ENCODE peak calls at places on chromosomes 7 and 10, in ten cellular contexts. One of them, this sample, is unnamed.

GRCh38 chr10:78210548-78210947 is 176.9 kb downstream of the RPS24 start:
- DNase-seq in activated CD8-positive, alpha-beta memory T cell treated with anti-CD3 and anti-CD28 coated beads for 48 hours: no peak
- DNase-seq in GM04503: no peak
- DNase-seq in SJSA1: no peak
- DNase-seq in adrenal gland: no peak
- DNase-seq in activated naive CD4-positive, alpha-beta T cell treated with anti-CD3 and anti-CD28 coated beads, Interleukin-2, amount 50 U/mL, for 72 hours: no peak
- DNase-seq in heart right ventricle: no peak
- DNase-seq in T-helper 2 cell: no peak
- DNase-seq in NCI-H1930: no peak
- DNase-seq in activated CD4-positive, CD25-positive, alpha-beta regulatory T cell treated with anti-CD3 and anti-CD28 coated beads, Interleukin-2, amount 50 U/mL, for 16 hours: no peak
- DNase-seq in this sample: no peak

GRCh38 chr7:100489824-100490223 is 6.1 kb downstream of the NYAP1 start:
- DNase-seq in T-helper 2 cell: no peak
- DNase-seq in GM04503: peak; percentile 51
- DNase-seq in activated naive CD4-positive, alpha-beta T cell treated with anti-CD3 and anti-CD28 coated beads, Interleukin-2, amount 50 U/mL, for 72 hours: no peak
- DNase-seq in activated CD8-positive, alpha-beta memory T cell treated with anti-CD3 and anti-CD28 coated beads for 48 hours: no peak
- DNase-seq in SJSA1: peak; percentile 42
- DNase-seq in adrenal gland: no peak
- DNase-seq in heart right ventricle: no peak
- DNase-seq in NCI-H1930: peak; percentile 95
- DNase-seq in activated CD4-positive, CD25-positive, alpha-beta regulatory T cell treated with anti-CD3 and anti-CD28 coated beads, Interleukin-2, amount 50 U/mL, for 16 hours: no peak
- DNase-seq in this sample: peak; percentile 59

GRCh38 chr7:20624666-20625385 is 9.4 kb downstream of the ABCB5 start:
- DNase-seq in T-helper 2 cell: no peak
- DNase-seq in activated CD8-positive, alpha-beta memory T cell treated with anti-CD3 and anti-CD28 coated beads for 48 hours: no peak
- DNase-seq in NCI-H1930: no peak
- DNase-seq in activated naive CD4-positive, alpha-beta T cell treated with anti-CD3 and anti-CD28 coated beads, Interleukin-2, amount 50 U/mL, for 72 hours: no peak
- DNase-seq in GM04503: no peak
- DNase-seq in activated CD4-positive, CD25-positive, alpha-beta regulatory T cell treated with anti-CD3 and anti-CD28 coated beads, Interleukin-2, amount 50 U/mL, for 16 hours: no peak
- DNase-seq in adrenal gland: no peak
- DNase-seq in SJSA1: no peak
- DNase-seq in heart right ventricle: no peak
- DNase-seq in this sample: no peak

GRCh38 chr7:44531421-44532380 is 9.4 kb downstream of the NPC1L1 start:
- DNase-seq in activated naive CD4-positive, alpha-beta T cell treated with anti-CD3 and anti-CD28 coated beads, Interleukin-2, amount 50 U/mL, for 72 hours: no peak
- DNase-seq in NCI-H1930: no peak
- DNase-seq in activated CD4-positive, CD25-positive, alpha-beta regulatory T cell treated with anti-CD3 and anti-CD28 coated beads, Interleukin-2, amount 50 U/mL, for 16 hours: no peak
- DNase-seq in SJSA1: no peak
- DNase-seq in T-helper 2 cell: no peak
- DNase-seq in GM04503: no peak
- DNase-seq in activated CD8-positive, alpha-beta memory T cell treated with anti-CD3 and anti-CD28 coated beads for 48 hours: no peak
- DNase-seq in adrenal gland: no peak
- DNase-seq in heart right ventricle: no peak
- DNase-seq in this sample: no peak

GRCh38 chr10:74822101-74822500 is 4.3 kb upstream of the KAT6B start:
- DNase-seq in activated naive CD4-positive, alpha-beta T cell treated with anti-CD3 and anti-CD28 coated beads, Interleukin-2, amount 50 U/mL, for 72 hours: no peak
- DNase-seq in SJSA1: no peak
- DNase-seq in T-helper 2 cell: no peak
- DNase-seq in heart right ventricle: no peak
- DNase-seq in activated CD4-positive, CD25-positive, alpha-beta regulatory T cell treated with anti-CD3 and anti-CD28 coated beads, Interleukin-2, amount 50 U/mL, for 16 hours: no peak
- DNase-seq in adrenal gland: no peak
- DNase-seq in activated CD8-positive, alpha-beta memory T cell treated with anti-CD3 and anti-CD28 coated beads for 48 hours: no peak
- DNase-seq in GM04503: no peak
- DNase-seq in NCI-H1930: no peak
- DNase-seq in this sample: no peak

GRCh38 chr10:74081192-74081803 is 69.3 kb downstream of the AP3M1 start:
- DNase-seq in NCI-H1930: peak; percentile 11
- DNase-seq in activated CD4-positive, CD25-positive, alpha-beta regulatory T cell treated with anti-CD3 and anti-CD28 coated beads, Interleukin-2, amount 50 U/mL, for 16 hours: no peak
- DNase-seq in heart right ventricle: no peak
- DNase-seq in SJSA1: peak; percentile 48
- DNase-seq in T-helper 2 cell: no peak
- DNase-seq in activated naive CD4-positive, alpha-beta T cell treated with anti-CD3 and anti-CD28 coated beads, Interleukin-2, amount 50 U/mL, for 72 hours: peak; percentile 26
- DNase-seq in adrenal gland: peak; percentile 24
- DNase-seq in GM04503: no peak
- DNase-seq in activated CD8-positive, alpha-beta memory T cell treated with anti-CD3 and anti-CD28 coated beads for 48 hours: no peak
- DNase-seq in this sample: peak; percentile 8

GRCh38 chr10:100045592-100045991 is 35.8 kb upstream of the DNMBP start:
- DNase-seq in adrenal gland: no peak
- DNase-seq in heart right ventricle: no peak
- DNase-seq in NCI-H1930: no peak
- DNase-seq in activated naive CD4-positive, alpha-beta T cell treated with anti-CD3 and anti-CD28 coated beads, Interleukin-2, amount 50 U/mL, for 72 hours: no peak
- DNase-seq in activated CD8-positive, alpha-beta memory T cell treated with anti-CD3 and anti-CD28 coated beads for 48 hours: no peak
- DNase-seq in GM04503: no peak
- DNase-seq in T-helper 2 cell: no peak
- DNase-seq in SJSA1: no peak
- DNase-seq in activated CD4-positive, CD25-positive, alpha-beta regulatory T cell treated with anti-CD3 and anti-CD28 coated beads, Interleukin-2, amount 50 U/mL, for 16 hours: no peak
- DNase-seq in this sample: no peak

GRCh38 chr10:122062831-122063674 is 74.1 kb downstream of the TACC2 start:
- DNase-seq in GM04503: peak; percentile 62
- DNase-seq in activated CD8-positive, alpha-beta memory T cell treated with anti-CD3 and anti-CD28 coated beads for 48 hours: no peak
- DNase-seq in adrenal gland: peak; percentile 77
- DNase-seq in T-helper 2 cell: no peak
- DNase-seq in heart right ventricle: peak; percentile 80
- DNase-seq in activated CD4-positive, CD25-positive, alpha-beta regulatory T cell treated with anti-CD3 and anti-CD28 coated beads, Interleukin-2, amount 50 U/mL, for 16 hours: no peak
- DNase-seq in SJSA1: peak; percentile 85
- DNase-seq in NCI-H1930: peak; percentile 14
- DNase-seq in activated naive CD4-positive, alpha-beta T cell treated with anti-CD3 and anti-CD28 coated beads, Interleukin-2, amount 50 U/mL, for 72 hours: no peak
- DNase-seq in this sample: no peak

GRCh38 chr10:48557511-48558123 is 47.3 kb downstream of the ARHGAP22 start:
- DNase-seq in SJSA1: no peak
- DNase-seq in activated CD4-positive, CD25-positive, alpha-beta regulatory T cell treated with anti-CD3 and anti-CD28 coated beads, Interleukin-2, amount 50 U/mL, for 16 hours: no peak
- DNase-seq in GM04503: no peak
- DNase-seq in heart right ventricle: no peak
- DNase-seq in NCI-H1930: no peak
- DNase-seq in adrenal gland: no peak
- DNase-seq in activated naive CD4-positive, alpha-beta T cell treated with anti-CD3 and anti-CD28 coated beads, Interleukin-2, amount 50 U/mL, for 72 hours: no peak
- DNase-seq in T-helper 2 cell: no peak
- DNase-seq in activated CD8-positive, alpha-beta memory T cell treated with anti-CD3 and anti-CD28 coated beads for 48 hours: no peak
- DNase-seq in this sample: no peak

GRCh38 chr10:95035343-95036283 is 33.7 kb downstream of the CYP2C8 start:
- DNase-seq in activated CD8-positive, alpha-beta memory T cell treated with anti-CD3 and anti-CD28 coated beads for 48 hours: no peak
- DNase-seq in activated CD4-positive, CD25-positive, alpha-beta regulatory T cell treated with anti-CD3 and anti-CD28 coated beads, Interleukin-2, amount 50 U/mL, for 16 hours: no peak
- DNase-seq in SJSA1: no peak
- DNase-seq in GM04503: no peak
- DNase-seq in NCI-H1930: no peak
- DNase-seq in activated naive CD4-positive, alpha-beta T cell treated with anti-CD3 and anti-CD28 coated beads, Interleukin-2, amount 50 U/mL, for 72 hours: no peak
- DNase-seq in heart right ventricle: no peak
- DNase-seq in T-helper 2 cell: no peak
- DNase-seq in adrenal gland: no peak
- DNase-seq in this sample: no peak

GRCh38 chr10:20855398-20856038 is 41.6 kb downstream of the NEBL start:
- DNase-seq in activated CD4-positive, CD25-positive, alpha-beta regulatory T cell treated with anti-CD3 and anti-CD28 coated beads, Interleukin-2, amount 50 U/mL, for 16 hours: no peak
- DNase-seq in activated CD8-positive, alpha-beta memory T cell treated with anti-CD3 and anti-CD28 coated beads for 48 hours: no peak
- DNase-seq in NCI-H1930: no peak
- DNase-seq in GM04503: no peak
- DNase-seq in T-helper 2 cell: no peak
- DNase-seq in adrenal gland: no peak
- DNase-seq in activated naive CD4-positive, alpha-beta T cell treated with anti-CD3 and anti-CD28 coated beads, Interleukin-2, amount 50 U/mL, for 72 hours: no peak
- DNase-seq in SJSA1: no peak
- DNase-seq in heart right ventricle: no peak
- DNase-seq in this sample: no peak

GRCh38 chr10:128432423-128432822 is 306.2 kb upstream of the MKI67 start:
- DNase-seq in activated CD8-positive, alpha-beta memory T cell treated with anti-CD3 and anti-CD28 coated beads for 48 hours: no peak
- DNase-seq in SJSA1: no peak
- DNase-seq in GM04503: no peak
- DNase-seq in activated CD4-positive, CD25-positive, alpha-beta regulatory T cell treated with anti-CD3 and anti-CD28 coated beads, Interleukin-2, amount 50 U/mL, for 16 hours: no peak
- DNase-seq in heart right ventricle: no peak
- DNase-seq in NCI-H1930: no peak
- DNase-seq in T-helper 2 cell: no peak
- DNase-seq in activated naive CD4-positive, alpha-beta T cell treated with anti-CD3 and anti-CD28 coated beads, Interleukin-2, amount 50 U/mL, for 72 hours: no peak
- DNase-seq in adrenal gland: no peak
- DNase-seq in this sample: no peak

GRCh38 chr7:103001210-103001609 is 73.4 kb downstream of the FBXL13 start:
- DNase-seq in SJSA1: no peak
- DNase-seq in activated CD4-positive, CD25-positive, alpha-beta regulatory T cell treated with anti-CD3 and anti-CD28 coated beads, Interleukin-2, amount 50 U/mL, for 16 hours: no peak
- DNase-seq in GM04503: no peak
- DNase-seq in T-helper 2 cell: no peak
- DNase-seq in adrenal gland: no peak
- DNase-seq in NCI-H1930: no peak
- DNase-seq in activated CD8-positive, alpha-beta memory T cell treated with anti-CD3 and anti-CD28 coated beads for 48 hours: no peak
- DNase-seq in activated naive CD4-positive, alpha-beta T cell treated with anti-CD3 and anti-CD28 coated beads, Interleukin-2, amount 50 U/mL, for 72 hours: no peak
- DNase-seq in heart right ventricle: no peak
- DNase-seq in this sample: no peak

GRCh38 chr7:102148799-102149198 is 137.9 kb upstream of the SH2B2 start:
- DNase-seq in activated CD4-positive, CD25-positive, alpha-beta regulatory T cell treated with anti-CD3 and anti-CD28 coated beads, Interleukin-2, amount 50 U/mL, for 16 hours: no peak
- DNase-seq in GM04503: no peak
- DNase-seq in adrenal gland: no peak
- DNase-seq in heart right ventricle: no peak
- DNase-seq in T-helper 2 cell: no peak
- DNase-seq in activated naive CD4-positive, alpha-beta T cell treated with anti-CD3 and anti-CD28 coated beads, Interleukin-2, amount 50 U/mL, for 72 hours: no peak
- DNase-seq in activated CD8-positive, alpha-beta memory T cell treated with anti-CD3 and anti-CD28 coated beads for 48 hours: no peak
- DNase-seq in NCI-H1930: no peak
- DNase-seq in SJSA1: no peak
- DNase-seq in this sample: no peak

GRCh38 chr7:83178066-83178465 is 15.4 kb upstream of the PCLO start:
- DNase-seq in T-helper 2 cell: no peak
- DNase-seq in GM04503: no peak
- DNase-seq in activated CD8-positive, alpha-beta memory T cell treated with anti-CD3 and anti-CD28 coated beads for 48 hours: no peak
- DNase-seq in activated CD4-positive, CD25-positive, alpha-beta regulatory T cell treated with anti-CD3 and anti-CD28 coated beads, Interleukin-2, amount 50 U/mL, for 16 hours: no peak
- DNase-seq in SJSA1: no peak
- DNase-seq in activated naive CD4-positive, alpha-beta T cell treated with anti-CD3 and anti-CD28 coated beads, Interleukin-2, amount 50 U/mL, for 72 hours: no peak
- DNase-seq in heart right ventricle: no peak
- DNase-seq in adrenal gland: no peak
- DNase-seq in NCI-H1930: no peak
- DNase-seq in this sample: no peak

GRCh38 chr7:83696101-83696500 is 47.2 kb upstream of the SEMA3E start:
- DNase-seq in activated CD4-positive, CD25-positive, alpha-beta regulatory T cell treated with anti-CD3 and anti-CD28 coated beads, Interleukin-2, amount 50 U/mL, for 16 hours: no peak
- DNase-seq in adrenal gland: no peak
- DNase-seq in T-helper 2 cell: no peak
- DNase-seq in SJSA1: no peak
- DNase-seq in heart right ventricle: no peak
- DNase-seq in NCI-H1930: no peak
- DNase-seq in GM04503: no peak
- DNase-seq in activated CD8-positive, alpha-beta memory T cell treated with anti-CD3 and anti-CD28 coated beads for 48 hours: no peak
- DNase-seq in activated naive CD4-positive, alpha-beta T cell treated with anti-CD3 and anti-CD28 coated beads, Interleukin-2, amount 50 U/mL, for 72 hours: no peak
- DNase-seq in this sample: no peak

GRCh38 chr7:26170663-26171062 is 18.7 kb downstream of the NFE2L3 start:
- DNase-seq in activated naive CD4-positive, alpha-beta T cell treated with anti-CD3 and anti-CD28 coated beads, Interleukin-2, amount 50 U/mL, for 72 hours: no peak
- DNase-seq in SJSA1: no peak
- DNase-seq in adrenal gland: no peak
- DNase-seq in T-helper 2 cell: no peak
- DNase-seq in activated CD8-positive, alpha-beta memory T cell treated with anti-CD3 and anti-CD28 coated beads for 48 hours: no peak
- DNase-seq in heart right ventricle: no peak
- DNase-seq in GM04503: no peak
- DNase-seq in activated CD4-positive, CD25-positive, alpha-beta regulatory T cell treated with anti-CD3 and anti-CD28 coated beads, Interleukin-2, amount 50 U/mL, for 16 hours: no peak
- DNase-seq in NCI-H1930: no peak
- DNase-seq in this sample: no peak

GRCh38 chr10:16386855-16387254 is 50.0 kb upstream of the PTER start:
- DNase-seq in GM04503: no peak
- DNase-seq in NCI-H1930: no peak
- DNase-seq in SJSA1: no peak
- DNase-seq in activated naive CD4-positive, alpha-beta T cell treated with anti-CD3 and anti-CD28 coated beads, Interleukin-2, amount 50 U/mL, for 72 hours: no peak
- DNase-seq in adrenal gland: no peak
- DNase-seq in activated CD4-positive, CD25-positive, alpha-beta regulatory T cell treated with anti-CD3 and anti-CD28 coated beads, Interleukin-2, amount 50 U/mL, for 16 hours: no peak
- DNase-seq in heart right ventricle: no peak
- DNase-seq in T-helper 2 cell: no peak
- DNase-seq in activated CD8-positive, alpha-beta memory T cell treated with anti-CD3 and anti-CD28 coated beads for 48 hours: no peak
- DNase-seq in this sample: no peak

GRCh38 chr10:101441539-101442455 is 87.8 kb downstream of the BTRC start:
- DNase-seq in T-helper 2 cell: no peak
- DNase-seq in GM04503: peak; percentile 37
- DNase-seq in adrenal gland: peak; percentile 22
- DNase-seq in heart right ventricle: no peak
- DNase-seq in activated CD8-positive, alpha-beta memory T cell treated with anti-CD3 and anti-CD28 coated beads for 48 hours: no peak
- DNase-seq in activated CD4-positive, CD25-positive, alpha-beta regulatory T cell treated with anti-CD3 and anti-CD28 coated beads, Interleukin-2, amount 50 U/mL, for 16 hours: no peak
- DNase-seq in SJSA1: peak; percentile 50
- DNase-seq in NCI-H1930: peak; percentile 21
- DNase-seq in activated naive CD4-positive, alpha-beta T cell treated with anti-CD3 and anti-CD28 coated beads, Interleukin-2, amount 50 U/mL, for 72 hours: peak; percentile 4
- DNase-seq in this sample: no peak

GRCh38 chr10:56178210-56178609 is 182.8 kb downstream of the ZWINT start:
- DNase-seq in activated CD4-positive, CD25-positive, alpha-beta regulatory T cell treated with anti-CD3 and anti-CD28 coated beads, Interleukin-2, amount 50 U/mL, for 16 hours: no peak
- DNase-seq in T-helper 2 cell: no peak
- DNase-seq in activated naive CD4-positive, alpha-beta T cell treated with anti-CD3 and anti-CD28 coated beads, Interleukin-2, amount 50 U/mL, for 72 hours: no peak
- DNase-seq in NCI-H1930: no peak
- DNase-seq in activated CD8-positive, alpha-beta memory T cell treated with anti-CD3 and anti-CD28 coated beads for 48 hours: no peak
- DNase-seq in GM04503: no peak
- DNase-seq in heart right ventricle: peak; percentile 12
- DNase-seq in SJSA1: no peak
- DNase-seq in adrenal gland: no peak
- DNase-seq in this sample: no peak

GRCh38 chr10:79552143-79552542 is 8.1 kb downstream of the SFTPA2 start:
- DNase-seq in GM04503: no peak
- DNase-seq in NCI-H1930: no peak
- DNase-seq in T-helper 2 cell: no peak
- DNase-seq in activated naive CD4-positive, alpha-beta T cell treated with anti-CD3 and anti-CD28 coated beads, Interleukin-2, amount 50 U/mL, for 72 hours: no peak
- DNase-seq in SJSA1: no peak
- DNase-seq in adrenal gland: no peak
- DNase-seq in activated CD4-positive, CD25-positive, alpha-beta regulatory T cell treated with anti-CD3 and anti-CD28 coated beads, Interleukin-2, amount 50 U/mL, for 16 hours: no peak
- DNase-seq in activated CD8-positive, alpha-beta memory T cell treated with anti-CD3 and anti-CD28 coated beads for 48 hours: no peak
- DNase-seq in heart right ventricle: no peak
- DNase-seq in this sample: no peak

GRCh38 chr10:23516530-23516929 is 77.7 kb downstream of the OTUD1 start:
- DNase-seq in adrenal gland: peak; percentile 20
- DNase-seq in activated CD8-positive, alpha-beta memory T cell treated with anti-CD3 and anti-CD28 coated beads for 48 hours: no peak
- DNase-seq in activated naive CD4-positive, alpha-beta T cell treated with anti-CD3 and anti-CD28 coated beads, Interleukin-2, amount 50 U/mL, for 72 hours: no peak
- DNase-seq in heart right ventricle: no peak
- DNase-seq in T-helper 2 cell: no peak
- DNase-seq in activated CD4-positive, CD25-positive, alpha-beta regulatory T cell treated with anti-CD3 and anti-CD28 coated beads, Interleukin-2, amount 50 U/mL, for 16 hours: no peak
- DNase-seq in GM04503: no peak
- DNase-seq in NCI-H1930: no peak
- DNase-seq in SJSA1: no peak
- DNase-seq in this sample: no peak

GRCh38 chr7:140478361-140479061 is 794 bp downstream of the MKRN1 start:
- DNase-seq in activated naive CD4-positive, alpha-beta T cell treated with anti-CD3 and anti-CD28 coated beads, Interleukin-2, amount 50 U/mL, for 72 hours: peak; percentile 33
- DNase-seq in SJSA1: peak; percentile 51
- DNase-seq in NCI-H1930: no peak
- DNase-seq in heart right ventricle: peak; percentile 39
- DNase-seq in T-helper 2 cell: peak; percentile 13
- DNase-seq in activated CD4-positive, CD25-positive, alpha-beta regulatory T cell treated with anti-CD3 and anti-CD28 coated beads, Interleukin-2, amount 50 U/mL, for 16 hours: peak; percentile 23
- DNase-seq in adrenal gland: peak; percentile 45
- DNase-seq in GM04503: peak; percentile 3
- DNase-seq in activated CD8-positive, alpha-beta memory T cell treated with anti-CD3 and anti-CD28 coated beads for 48 hours: no peak
- DNase-seq in this sample: peak; percentile 41

GRCh38 chr10:96789571-96790108 is 42.5 kb upstream of the LCOR start:
- DNase-seq in NCI-H1930: no peak
- DNase-seq in activated naive CD4-positive, alpha-beta T cell treated with anti-CD3 and anti-CD28 coated beads, Interleukin-2, amount 50 U/mL, for 72 hours: no peak
- DNase-seq in GM04503: no peak
- DNase-seq in adrenal gland: no peak
- DNase-seq in SJSA1: no peak
- DNase-seq in activated CD4-positive, CD25-positive, alpha-beta regulatory T cell treated with anti-CD3 and anti-CD28 coated beads, Interleukin-2, amount 50 U/mL, for 16 hours: no peak
- DNase-seq in heart right ventricle: no peak
- DNase-seq in T-helper 2 cell: no peak
- DNase-seq in activated CD8-positive, alpha-beta memory T cell treated with anti-CD3 and anti-CD28 coated beads for 48 hours: no peak
- DNase-seq in this sample: no peak

GRCh38 chr7:92634924-92635519 is 44.8 kb upstream of the FAM133B start:
- DNase-seq in T-helper 2 cell: no peak
- DNase-seq in NCI-H1930: no peak
- DNase-seq in activated CD4-positive, CD25-positive, alpha-beta regulatory T cell treated with anti-CD3 and anti-CD28 coated beads, Interleukin-2, amount 50 U/mL, for 16 hours: no peak
- DNase-seq in activated naive CD4-positive, alpha-beta T cell treated with anti-CD3 and anti-CD28 coated beads, Interleukin-2, amount 50 U/mL, for 72 hours: no peak
- DNase-seq in activated CD8-positive, alpha-beta memory T cell treated with anti-CD3 and anti-CD28 coated beads for 48 hours: no peak
- DNase-seq in heart right ventricle: no peak
- DNase-seq in GM04503: peak; percentile 40
- DNase-seq in SJSA1: peak; percentile 88
- DNase-seq in adrenal gland: no peak
- DNase-seq in this sample: peak; percentile 17

GRCh38 chr10:103806376-103807320 is 48.7 kb downstream of the SH3PXD2A start:
- DNase-seq in GM04503: no peak
- DNase-seq in T-helper 2 cell: no peak
- DNase-seq in heart right ventricle: no peak
- DNase-seq in NCI-H1930: no peak
- DNase-seq in activated CD8-positive, alpha-beta memory T cell treated with anti-CD3 and anti-CD28 coated beads for 48 hours: no peak
- DNase-seq in adrenal gland: no peak
- DNase-seq in activated CD4-positive, CD25-positive, alpha-beta regulatory T cell treated with anti-CD3 and anti-CD28 coated beads, Interleukin-2, amount 50 U/mL, for 16 hours: no peak
- DNase-seq in activated naive CD4-positive, alpha-beta T cell treated with anti-CD3 and anti-CD28 coated beads, Interleukin-2, amount 50 U/mL, for 72 hours: no peak
- DNase-seq in SJSA1: no peak
- DNase-seq in this sample: no peak

GRCh38 chr10:70749756-70750155 is 35.4 kb downstream of the TBATA start:
- DNase-seq in activated CD8-positive, alpha-beta memory T cell treated with anti-CD3 and anti-CD28 coated beads for 48 hours: no peak
- DNase-seq in activated CD4-positive, CD25-positive, alpha-beta regulatory T cell treated with anti-CD3 and anti-CD28 coated beads, Interleukin-2, amount 50 U/mL, for 16 hours: no peak
- DNase-seq in NCI-H1930: no peak
- DNase-seq in adrenal gland: no peak
- DNase-seq in SJSA1: no peak
- DNase-seq in heart right ventricle: no peak
- DNase-seq in activated naive CD4-positive, alpha-beta T cell treated with anti-CD3 and anti-CD28 coated beads, Interleukin-2, amount 50 U/mL, for 72 hours: no peak
- DNase-seq in T-helper 2 cell: no peak
- DNase-seq in GM04503: no peak
- DNase-seq in this sample: no peak

GRCh38 chr7:50682079-50682478 is 100.6 kb downstream of the GRB10 start:
- DNase-seq in activated naive CD4-positive, alpha-beta T cell treated with anti-CD3 and anti-CD28 coated beads, Interleukin-2, amount 50 U/mL, for 72 hours: no peak
- DNase-seq in activated CD4-positive, CD25-positive, alpha-beta regulatory T cell treated with anti-CD3 and anti-CD28 coated beads, Interleukin-2, amount 50 U/mL, for 16 hours: no peak
- DNase-seq in adrenal gland: no peak
- DNase-seq in GM04503: no peak
- DNase-seq in SJSA1: no peak
- DNase-seq in NCI-H1930: no peak
- DNase-seq in heart right ventricle: no peak
- DNase-seq in T-helper 2 cell: no peak
- DNase-seq in activated CD8-positive, alpha-beta memory T cell treated with anti-CD3 and anti-CD28 coated beads for 48 hours: no peak
- DNase-seq in this sample: no peak

This sample was measured in caudate nucleus.